ENCODE peak calls at places on chromosomes 11 and 22, in eight cellular contexts. I, R, U, Z, G, H, P and C are unnamed samples.
A peak's percentile ranks its signal among the peaks of the same experiment; 100 is the strongest.

GRCh38 chr11:131656179-131656838 is 285.9 kb downstream of the NTM start:
- DNase-seq in R (no peak), G (no peak), U (no peak), H (no peak), Z (no peak), P (no peak), I (no peak), C (no peak)

GRCh38 chr11:11416502-11416901 is 63.5 kb upstream of the CSNK2A3 start:
- DNase-seq in G (no peak), Z (no peak), H (peak; percentile 76), R (no peak), U (no peak), P (no peak), I (no peak), C (no peak)

GRCh38 chr22:35037089-35037488 is 28.9 kb upstream of the ISX start:
- DNase-seq in G (no peak), I (no peak), U (no peak), P (no peak), R (no peak), H (no peak), Z (no peak), C (no peak)

GRCh38 chr22:41949297-41949965 is 2.5 kb upstream of the CENPM start:
- DNase-seq in Z (no peak), R (no peak), H (no peak), I (no peak), P (no peak), G (no peak), U (no peak), C (no peak)

GRCh38 chr22:37032535-37033460 is 13.3 kb downstream of the MPST start:
- DNase-seq in Z (no peak), I (no peak), R (no peak), G (peak; percentile 93), H (no peak), P (peak; percentile 68), U (no peak), C (no peak)

GRCh38 chr11:94241896-94242295 is 62.5 kb upstream of the IZUMO1R start:
- DNase-seq in Z (no peak), G (no peak), P (no peak), U (no peak), R (no peak), H (no peak), I (no peak), C (no peak)

GRCh38 chr11:27693398-27693797 is 6.9 kb downstream of the BDNF start:
- DNase-seq in R (no peak), H (no peak), Z (no peak), G (no peak), U (no peak), I (no peak), P (no peak), C (no peak)

GRCh38 chr22:22867996-22868715 is 19.5 kb upstream of the IGLL5 start:
- DNase-seq in G (no peak), U (no peak), R (no peak), Z (no peak), P (peak; percentile 48), I (no peak), H (no peak), C (no peak)

GRCh38 chr11:107123022-107123421 is 104.7 kb upstream of the GUCY1A2 start:
- DNase-seq in G (no peak), U (no peak), H (no peak), I (no peak), R (no peak), P (no peak), Z (no peak), C (no peak)

GRCh38 chr22:20324139-20324516 is 4.3 kb upstream of the DGCR6L start:
- DNase-seq in H (no peak), G (no peak), U (no peak), I (no peak), R (no peak), P (peak; percentile 34), Z (peak; percentile 44), C (no peak)

GRCh38 chr11:134045799-134046635 is 22.9 kb upstream of the JAM3 start:
- DNase-seq in H (no peak), U (no peak), P (no peak), Z (no peak), R (peak; percentile 56), G (no peak), I (no peak), C (no peak)

GRCh38 chr11:128767518-128767917 is 73.6 kb downstream of the FLI1 start:
- DNase-seq in I (no peak), G (no peak), R (no peak), P (no peak), Z (no peak), U (no peak), H (no peak), C (no peak)

GRCh38 chr11:119101759-119102423 is at the start of gene DPAGT1:
- DNase-seq in I (peak; percentile 97), Z (peak; percentile 82), G (peak; percentile 94), H (peak; percentile 84), R (peak; percentile 98), U (peak; percentile 92), P (peak; percentile 97), C (peak; percentile 95)

GRCh38 chr11:65501530-65502273 is 2.9 kb downstream of the MALAT1 start:
- DNase-seq in I (no peak), H (peak; percentile 45), G (no peak), U (no peak), Z (no peak), R (no peak), P (no peak), C (no peak)

GRCh38 chr11:111521132-111521531 is 6.6 kb downstream of the HOATZ start:
- DNase-seq in I (no peak), P (no peak), Z (no peak), H (peak; percentile 17), U (no peak), R (no peak), G (peak; percentile 62), C (no peak)

GRCh38 chr11:17164361-17165246 is 43.2 kb downstream of the PIK3C2A start:
- DNase-seq in Z (no peak), U (no peak), H (no peak), G (no peak), R (no peak), P (no peak), I (no peak), C (no peak)

GRCh38 chr11:61108847-61109585 is 6.7 kb downstream of the CD5 start:
- DNase-seq in U (no peak), R (no peak), Z (no peak), H (no peak), P (no peak), G (no peak), I (no peak), C (no peak)

GRCh38 chr11:80146231-80146630 is 705.4 kb upstream of the TENM4 start:
- DNase-seq in Z (no peak), R (no peak), I (no peak), H (no peak), P (no peak), U (no peak), G (peak; percentile 96), C (peak; percentile 8)

GRCh38 chr11:125886997-125887372 is 483 bp upstream of the HYLS1 start:
- DNase-seq in G (peak; percentile 12), Z (peak; percentile 49), R (peak; percentile 41), I (no peak), U (peak; percentile 48), P (peak; percentile 64), H (peak; percentile 36), C (no peak)

GRCh38 chr11:35006389-35007128 is 90.1 kb downstream of the PDHX start:
- DNase-seq in U (peak; percentile 93), R (no peak), H (no peak), G (no peak), P (no peak), I (no peak), Z (no peak), C (no peak)

GRCh38 chr11:114197799-114198500 is 98.2 kb upstream of the NNMT start:
- DNase-seq in G (no peak), I (no peak), Z (no peak), U (no peak), H (no peak), P (peak; percentile 90), R (no peak), C (no peak)

GRCh38 chr11:33052241-33052640 is 12.9 kb downstream of the TCP11L1 start:
- DNase-seq in P (no peak), Z (no peak), I (no peak), G (no peak), H (no peak), R (no peak), U (no peak), C (no peak)

GRCh38 chr11:1570001-1570453 is 2.0 kb downstream of the DUSP8 start:
- DNase-seq in Z (no peak), R (no peak), U (no peak), G (no peak), I (no peak), P (no peak), H (no peak), C (no peak)

GRCh38 chr11:72072348-72072747 is 8.0 kb downstream of the NUMA1 start:
- DNase-seq in Z (no peak), H (peak; percentile 74), R (no peak), P (no peak), I (no peak), G (peak; percentile 41), U (no peak), C (no peak)

GRCh38 chr22:17716529-17716928 is 57.7 kb downstream of the BID start:
- DNase-seq in Z (no peak), H (no peak), R (no peak), G (no peak), I (no peak), P (no peak), U (no peak), C (no peak)

GRCh38 chr11:47558695-47559094 is 5.8 kb upstream of the CELF1 start:
- DNase-seq in G (no peak), P (no peak), R (no peak), Z (no peak), H (no peak), U (no peak), I (no peak), C (no peak)

GRCh38 chr11:79060534-79060933 is 380.3 kb downstream of the TENM4 start:
- DNase-seq in G (no peak), U (no peak), R (no peak), H (no peak), P (no peak), I (no peak), Z (no peak), C (no peak)

GRCh38 chr11:100731471-100731870 is 44.4 kb downstream of the ARHGAP42 start:
- DNase-seq in Z (no peak), I (no peak), R (no peak), H (no peak), P (no peak), G (no peak), U (no peak), C (no peak)

GRCh38 chr11:93532285-93532789 is 10.9 kb downstream of the SMCO4 start:
- DNase-seq in G (no peak), Z (no peak), U (no peak), R (no peak), H (no peak), I (no peak), P (no peak), C (no peak)

GRCh38 chr11:35177370-35177769 is 38.4 kb downstream of the CD44 start:
- DNase-seq in I (no peak), U (no peak), G (no peak), Z (peak; percentile 67), H (no peak), P (no peak), R (no peak), C (no peak)

GRCh38 chr11:33942954-33943353 is 51.1 kb upstream of the LMO2 start:
- DNase-seq in H (peak; percentile 61), P (peak; percentile 83), Z (no peak), G (no peak), R (no peak), U (peak; percentile 64), I (no peak), C (peak; percentile 41)

GRCh38 chr11:134955281-134955680 is 543.2 kb upstream of the B3GAT1 start:
- DNase-seq in R (no peak), H (no peak), G (no peak), Z (no peak), I (no peak), P (peak; percentile 51), U (no peak), C (no peak)